ENCODE peak calls at places on chromosomes 2 and 18, in six cellular contexts. B is epithelial cell of proximal tubule, R is right atrium auricular region, M is hepatocyte, V is GM23338, U is foreskin fibroblast. H is an unnamed sample.

GRCh38 chr2:72757177-72757775 is 68.6 kb downstream of the EXOC6B start:
- DNase-seq in B (no peak), R (no peak), M (peak), V (peak), U (no peak), H (peak)

GRCh38 chr2:20446280-20446916 is 476 bp upstream of the RHOB start:
- DNase-seq in B (no peak), R (no peak), M (no peak), V (peak), U (no peak), H (no peak)

GRCh38 chr2:8119782-8120551 is 561.9 kb upstream of the ID2 start:
- DNase-seq in B (peak), R (no peak), M (peak), V (no peak), U (peak), H (peak)

GRCh38 chr18:46335551-46336059 is 231.4 kb downstream of the HAUS1 start:
- DNase-seq in B (no peak), R (no peak), M (no peak), V (peak), U (no peak), H (no peak)

GRCh38 chr2:3628241-3628679 is 29.7 kb upstream of the ALLC start:
- DNase-seq in B (no peak), R (no peak), M (no peak), V (no peak), U (no peak), H (no peak)

GRCh38 chr2:66843856-66844255 is 408.9 kb downstream of the MEIS1 start:
- DNase-seq in B (no peak), R (no peak), M (no peak), V (no peak), U (no peak), H (no peak)

GRCh38 chr2:232276084-232276738 is 102.3 kb upstream of the ALPP start:
- DNase-seq in B (no peak), R (no peak), M (no peak), V (no peak), U (no peak), H (no peak)

GRCh38 chr2:64622443-64623231 is 31.1 kb downstream of the SERTAD2 start:
- DNase-seq in B (no peak), R (no peak), M (no peak), V (peak), U (peak), H (no peak)

GRCh38 chr2:217434183-217434620 is 568.6 kb downstream of the TNS1 start:
- DNase-seq in B (peak), R (peak), M (peak), V (peak), U (peak), H (peak)

GRCh38 chr2:9656270-9656766 is 25.5 kb upstream of the YWHAQ start:
- DNase-seq in B (peak), R (no peak), M (no peak), V (no peak), U (peak), H (peak)

GRCh38 chr2:227415538-227416424 is 28.0 kb upstream of the SCYGR1 start:
- DNase-seq in B (no peak), R (peak), M (no peak), V (no peak), U (peak), H (peak)

GRCh38 chr18:10417191-10417590 is 37.2 kb upstream of the APCDD1 start:
- DNase-seq in B (no peak), R (no peak), M (no peak), V (no peak), U (no peak), H (no peak)

GRCh38 chr18:44894011-44894410 is 213.3 kb downstream of the SETBP1 start:
- DNase-seq in B (no peak), R (no peak), M (no peak), V (no peak), U (no peak), H (no peak)

GRCh38 chr18:4510709-4511108 is 55.6 kb upstream of the DLGAP1 start:
- DNase-seq in B (no peak), R (no peak), M (peak), V (no peak), U (peak), H (no peak)

GRCh38 chr2:36354816-36355156 is 792 bp upstream of the CRIM1 start:
- DNase-seq in B (no peak), R (no peak), M (no peak), V (no peak), U (no peak), H (no peak)

GRCh38 chr2:134739879-134740301 is 21.1 kb upstream of the TMEM163 start:
- DNase-seq in B (no peak), R (no peak), M (no peak), V (no peak), U (no peak), H (peak)

GRCh38 chr2:23241106-23241505 is 143.9 kb upstream of the KLHL29 start:
- DNase-seq in B (no peak), R (no peak), M (no peak), V (no peak), U (no peak), H (no peak)

GRCh38 chr2:127479219-127479825 is 47.0 kb downstream of the IWS1 start:
- DNase-seq in B (peak), R (no peak), M (peak), V (peak), U (peak), H (peak)

GRCh38 chr18:12645751-12646203 is 12.1 kb downstream of the SPIRE1 start:
- DNase-seq in B (no peak), R (no peak), M (peak), V (peak), U (peak), H (no peak)

GRCh38 chr2:6342273-6342920 is 523.3 kb downstream of the CMPK2 start:
- DNase-seq in B (no peak), R (no peak), M (no peak), V (no peak), U (no peak), H (no peak)

GRCh38 chr2:6343076-6343475 is 522.6 kb downstream of the CMPK2 start:
- DNase-seq in B (no peak), R (no peak), M (no peak), V (no peak), U (no peak), H (no peak)

GRCh38 chr2:6337123-6337830 is 528.4 kb downstream of the CMPK2 start:
- DNase-seq in B (no peak), R (no peak), M (peak), V (peak), U (no peak), H (no peak)

GRCh38 chr2:6341730-6342129 is 524.0 kb downstream of the CMPK2 start:
- DNase-seq in B (no peak), R (no peak), M (no peak), V (no peak), U (no peak), H (no peak)
- TF ChIP-seq CTCF in B (no peak), R (no peak), M (no peak), V (no peak), U (no peak), H (no peak)

GRCh38 chr2:47639469-47639868 is 143.5 kb upstream of the MSH6 start:
- DNase-seq in B (peak), R (no peak), M (no peak), V (no peak), U (no peak), H (no peak)
- TF ChIP-seq CTCF in B (no peak), R (no peak), M (no peak), V (no peak), U (no peak), H (no peak)

GRCh38 chr2:229642371-229642770 is 72.0 kb downstream of the DNER start:
- DNase-seq in B (no peak), R (no peak), M (no peak), V (no peak), U (peak), H (no peak)
- TF ChIP-seq CTCF in B (no peak), R (no peak), M (no peak), V (no peak), U (no peak), H (no peak)

DNA sequence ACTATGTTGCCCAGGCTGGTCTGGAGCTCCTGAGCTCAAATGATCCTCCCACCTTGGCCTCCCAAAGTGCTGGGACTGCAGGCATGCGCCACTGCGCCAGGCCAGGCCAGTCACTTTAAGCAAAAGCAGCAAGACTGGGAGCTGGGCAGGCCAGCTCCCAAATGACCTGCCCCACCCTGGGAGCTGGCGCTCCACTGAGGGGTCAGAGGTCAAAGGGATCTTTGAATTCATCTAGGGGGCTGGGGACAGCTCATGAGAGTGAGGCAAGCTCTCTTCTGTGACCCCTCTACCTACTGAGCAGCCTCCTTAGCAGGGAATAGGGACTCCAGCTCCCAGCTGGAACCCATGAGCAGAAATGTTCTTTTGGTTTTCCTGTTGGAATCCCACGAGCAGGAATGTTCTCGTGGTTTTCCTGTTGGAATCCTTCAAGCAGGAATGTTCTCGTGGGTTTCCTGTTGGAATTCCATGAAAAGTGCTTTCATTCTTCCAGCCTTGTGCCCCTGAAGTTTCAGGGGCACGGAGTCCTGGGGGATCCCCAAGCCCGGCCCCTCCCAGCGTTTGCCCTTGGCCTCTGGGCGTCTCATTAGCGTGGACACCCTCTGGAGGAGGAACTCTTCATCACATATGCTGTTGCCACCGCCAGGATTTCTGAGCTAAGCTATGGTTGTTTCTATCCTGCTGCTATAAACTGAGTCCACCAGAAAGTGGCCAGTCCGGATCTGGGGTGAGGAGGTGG is 162.0 kb upstream of the HAAO start:
- DNase-seq in B (no peak), R (no peak), M (no peak), V (peak), U (peak), H (no peak)
- TF ChIP-seq CTCF in B (no peak), R (no peak), M (no peak), V (no peak), U (no peak), H (peak)

H was measured in HFFc6.